ENCODE peak calls at places on chromosomes 16 and 17, in five cellular contexts. V, H, C, B and O are unnamed samples.

GRCh38 chr16:24635900-24636610 is 93.4 kb upstream of the TNRC6A start:
- DNase-seq in C (peak), H (no peak), V (peak), B (no peak), O (no peak)

GRCh38 chr17:21235921-21236320 is 17.3 kb downstream of the NATD1 start:
- DNase-seq in B (no peak), C (no peak), V (no peak), H (no peak), O (no peak)

GRCh38 chr17:2798679-2799078 is 2.4 kb downstream of the RAP1GAP2 start:
- DNase-seq in H (peak), C (no peak), V (no peak), B (peak), O (peak)

GRCh38 chr16:73703891-73704290 is 592.7 kb upstream of the PSMD7 start:
- DNase-seq in C (no peak), V (no peak), B (no peak), H (no peak), O (no peak)

GRCh38 chr17:34382586-34383224 is 19.7 kb upstream of the CCL1 start:
- DNase-seq in C (peak), H (no peak), B (no peak), V (no peak), O (no peak)

GRCh38 chr17:44247346-44248219 is 20.4 kb downstream of the SLC4A1 start:
- DNase-seq in H (no peak), V (no peak), C (no peak), B (no peak), O (no peak)

GRCh38 chr16:89545044-89545830 is 15.2 kb upstream of the RPL13 start:
- DNase-seq in H (no peak), V (no peak), B (no peak), C (no peak), O (no peak)

GRCh38 chr16:82987767-82988166 is 361.0 kb downstream of the CDH13 start:
- DNase-seq in B (no peak), H (no peak), C (no peak), V (no peak), O (no peak)

GRCh38 chr17:17416007-17416399 is 60.8 kb upstream of the MED9 start:
- DNase-seq in C (peak), B (no peak), V (peak), H (peak), O (peak)

GRCh38 chr16:65547799-65548446 is 426.1 kb upstream of the CDH11 start:
- DNase-seq in V (no peak), B (no peak), H (no peak), C (no peak), O (no peak)

GRCh38 chr17:32723310-32723955 is 153.5 kb downstream of the MYO1D start:
- DNase-seq in C (no peak), V (no peak), B (no peak), H (no peak), O (no peak)

GRCh38 chr17:82281502-82282238 is 8.2 kb upstream of the CSNK1D start:
- DNase-seq in B (no peak), C (peak), H (no peak), V (peak), O (no peak)

GRCh38 chr16:24829153-24829552 is 16.6 kb upstream of the SLC5A11 start:
- DNase-seq in H (peak), C (no peak), V (no peak), B (no peak), O (no peak)

GRCh38 chr16:78407191-78407590 is 307.7 kb downstream of the WWOX start:
- DNase-seq in V (no peak), C (no peak), B (no peak), H (no peak), O (no peak)

GRCh38 chr17:47204722-47205418 is 4.3 kb upstream of the MYL4 start:
- DNase-seq in C (no peak), V (no peak), H (no peak), B (no peak), O (no peak)

GRCh38 chr16:46972971-46973456 is 460 bp downstream of the DNAJA2 start:
- DNase-seq in V (no peak), H (peak), B (peak), C (no peak), O (peak)

GRCh38 chr16:46968063-46968435 is 5.4 kb downstream of the DNAJA2 start:
- DNase-seq in C (no peak), V (no peak), B (no peak), H (no peak), O (no peak)

GRCh38 chr16:46971271-46971670 is 2.2 kb downstream of the DNAJA2 start:
- DNase-seq in B (no peak), V (no peak), H (no peak), C (no peak), O (no peak)

GRCh38 chr16:46972429-46972970 is 974 bp downstream of the DNAJA2 start:
- DNase-seq in H (no peak), V (peak), C (peak), B (no peak), O (no peak)

GRCh38 chr16:46970089-46970488 is 3.4 kb downstream of the DNAJA2 start:
- DNase-seq in C (no peak), H (no peak), B (no peak), V (no peak), O (no peak)
- TF ChIP-seq JUN in C (no peak), H (no peak), B (no peak), V (no peak), O (no peak)

DNA sequence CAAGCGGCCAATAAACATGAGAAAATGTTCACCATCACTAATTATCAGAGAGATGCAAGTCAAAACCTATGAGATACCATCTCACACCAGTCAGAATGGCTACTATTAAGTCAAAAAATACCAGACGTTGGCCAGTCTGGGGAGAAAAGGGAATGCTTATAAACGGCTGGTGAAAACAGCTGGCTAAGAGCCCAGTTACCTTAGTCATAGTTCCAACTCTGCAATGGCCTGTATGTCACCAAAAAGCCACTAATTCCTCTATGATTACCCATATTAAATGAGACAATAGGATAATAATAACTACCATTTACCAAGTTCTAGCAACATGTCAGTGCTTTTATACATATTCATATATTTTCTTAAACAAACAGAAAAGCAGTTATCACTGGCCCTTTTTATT is 42.9 kb upstream of the CDRT4 start:
- DNase-seq in V (peak), H (no peak), C (peak), B (no peak), O (no peak)
- TF ChIP-seq JUN in V (no peak), H (no peak), C (peak), B (no peak), O (no peak)

GRCh38 chr16:12272264-12272663 is 295.7 kb downstream of the SNX29 start:
- DNase-seq in V (no peak), H (no peak), B (no peak), C (no peak), O (no peak)
- TF ChIP-seq JUN in V (no peak), H (no peak), B (no peak), C (no peak), O (no peak)

DNA sequence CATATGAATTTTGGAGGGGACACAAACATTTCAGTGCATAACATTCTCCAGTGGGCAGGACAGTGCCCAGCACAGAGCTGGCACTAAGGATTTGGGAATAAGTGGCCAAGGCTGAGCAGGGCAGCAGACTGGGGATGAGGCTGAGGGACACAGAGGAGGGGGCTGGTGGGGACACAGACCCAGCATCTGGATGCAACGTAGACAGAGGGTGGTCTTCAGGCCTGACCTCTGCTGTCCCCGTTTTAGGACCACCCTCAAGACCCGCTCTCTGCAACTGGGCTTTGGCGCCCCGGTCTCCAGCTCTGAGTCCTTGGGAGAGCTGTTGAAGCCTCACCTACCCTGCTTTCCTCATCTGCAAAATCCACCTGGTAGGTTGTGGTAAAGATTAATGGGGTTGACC is 3.3 kb upstream of the PRSS33 start:
- DNase-seq in V (no peak), H (no peak), C (no peak), B (no peak), O (no peak)
- TF ChIP-seq JUN in V (no peak), H (no peak), C (no peak), B (no peak), O (no peak)

GRCh38 chr17:18960803-18961511 is 9.0 kb downstream of the SLC5A10 start:
- DNase-seq in V (peak), H (peak), B (peak), C (peak), O (peak)
- TF ChIP-seq JUN in V (no peak), H (no peak), B (no peak), C (no peak), O (no peak)

GRCh38 chr16:29806096-29806579 is at the start of gene MAZ:
- DNase-seq in H (peak), C (no peak), B (no peak), V (peak), O (no peak)
- TF ChIP-seq JUN in H (no peak), C (no peak), B (no peak), V (no peak), O (no peak)